ENCODE peak calls at places on chromosomes 12 and 14, in ten cellular contexts. N, A, V, G, M, B, S, H, T and E are unnamed samples.
A peak's percentile ranks its signal among the peaks of the same experiment; 100 is the strongest.

GRCh38 chr14:69054030-69054429 is 74.9 kb upstream of the ACTN1 start:
- DNase-seq in N (no peak), A (no peak), V (no peak), G (no peak), M (no peak), B (no peak), S (no peak), H (no peak), T (no peak), E (no peak)

GRCh38 chr12:127125607-127126259 is 1141.2 kb upstream of the TMEM132C start:
- DNase-seq in N (no peak), A (no peak), V (peak; percentile 53), G (no peak), M (no peak), B (no peak), S (peak; percentile 76), H (no peak), T (peak; percentile 95), E (peak; percentile 97)

GRCh38 chr12:124695861-124696260 is 128.4 kb upstream of the NCOR2 start:
- DNase-seq in N (no peak), A (no peak), V (no peak), G (no peak), M (no peak), B (no peak), S (no peak), H (no peak), T (no peak), E (peak; percentile 43)

GRCh38 chr12:15155271-15155670 is 65.9 kb downstream of the RERG start:
- DNase-seq in N (no peak), A (peak; percentile 12), V (no peak), G (no peak), M (no peak), B (peak; percentile 63), S (no peak), H (no peak), T (no peak), E (peak; percentile 9)

GRCh38 chr12:53221203-53222076 is 10.6 kb downstream of the RARG start:
- DNase-seq in N (no peak), A (peak; percentile 81), V (peak; percentile 87), G (peak; percentile 69), M (peak; percentile 88), B (peak; percentile 76), S (peak; percentile 63), H (no peak), T (peak; percentile 75), E (peak; percentile 79)

GRCh38 chr14:46988312-46988711 is 336.7 kb upstream of the RPL10L start:
- DNase-seq in N (no peak), A (no peak), V (no peak), G (no peak), M (no peak), B (no peak), S (no peak), H (no peak), T (no peak), E (no peak)

GRCh38 chr14:43983721-43984120 is 523.4 kb downstream of the FSCB start:
- DNase-seq in N (no peak), A (no peak), V (no peak), G (no peak), M (no peak), B (no peak), S (no peak), H (no peak), T (no peak), E (no peak)

GRCh38 chr12:106195638-106196037 is 52.2 kb downstream of the CKAP4 start:
- DNase-seq in N (no peak), A (peak; percentile 79), V (peak; percentile 34), G (no peak), M (no peak), B (peak; percentile 83), S (peak; percentile 89), H (no peak), T (no peak), E (peak; percentile 32)

GRCh38 chr12:2284857-2285256 is 232.1 kb downstream of the CACNA1C start:
- DNase-seq in N (no peak), A (peak; percentile 74), V (peak; percentile 72), G (peak; percentile 83), M (peak; percentile 47), B (peak; percentile 63), S (peak; percentile 73), H (no peak), T (peak; percentile 50), E (peak; percentile 88)

GRCh38 chr14:37903561-37904191 is 304.0 kb upstream of the SSTR1 start:
- DNase-seq in N (no peak), A (no peak), V (peak; percentile 35), G (peak; percentile 16), M (peak; percentile 26), B (peak; percentile 13), S (peak; percentile 49), H (no peak), T (peak; percentile 53), E (peak; percentile 28)

GRCh38 chr12:103805961-103806360 is 35.1 kb downstream of the NT5DC3 start:
- DNase-seq in N (no peak), A (no peak), V (no peak), G (no peak), M (no peak), B (no peak), S (no peak), H (no peak), T (no peak), E (no peak)

GRCh38 chr12:105279460-105280056 is 43.6 kb upstream of the APPL2 start:
- DNase-seq in N (peak; percentile 5), A (no peak), V (no peak), G (peak; percentile 11), M (peak; percentile 35), B (no peak), S (peak; percentile 31), H (no peak), T (peak; percentile 44), E (no peak)

GRCh38 chr14:22556021-22556989 is 32.7 kb downstream of the DAD1 start:
- DNase-seq in N (peak; percentile 91), A (peak; percentile 41), V (peak; percentile 34), G (no peak), M (peak; percentile 89), B (no peak), S (peak; percentile 97), H (peak; percentile 92), T (no peak), E (peak; percentile 99)

GRCh38 chr14:99460793-99461192 is 19.9 kb downstream of the SETD3 start:
- DNase-seq in N (no peak), A (no peak), V (no peak), G (no peak), M (no peak), B (no peak), S (peak; percentile 25), H (no peak), T (no peak), E (peak; percentile 2)

GRCh38 chr12:114001731-114002340 is 35.7 kb upstream of the RBM19 start:
- DNase-seq in N (no peak), A (no peak), V (no peak), G (no peak), M (no peak), B (no peak), S (no peak), H (no peak), T (no peak), E (no peak)

GRCh38 chr12:131773582-131774221 is 54.5 kb upstream of the MMP17 start:
- DNase-seq in N (no peak), A (no peak), V (no peak), G (no peak), M (peak; percentile 79), B (no peak), S (no peak), H (no peak), T (no peak), E (no peak)

GRCh38 chr12:111453071-111453989 is 47.6 kb downstream of the SH2B3 start:
- DNase-seq in N (no peak), A (no peak), V (no peak), G (no peak), M (no peak), B (peak; percentile 17), S (no peak), H (no peak), T (no peak), E (no peak)

GRCh38 chr12:2958432-2959193 is 584 bp upstream of the TEAD4 start:
- DNase-seq in N (no peak), A (peak; percentile 72), V (peak; percentile 94), G (peak; percentile 66), M (peak; percentile 45), B (peak; percentile 41), S (peak; percentile 59), H (no peak), T (peak; percentile 89), E (peak; percentile 90)

GRCh38 chr12:121578230-121579189 is 2.3 kb downstream of the KDM2B start:
- DNase-seq in N (no peak), A (peak; percentile 28), V (peak; percentile 81), G (peak; percentile 46), M (peak; percentile 67), B (peak; percentile 27), S (peak; percentile 31), H (no peak), T (no peak), E (no peak)

GRCh38 chr12:48189331-48190125 is 6.1 kb downstream of the CCDC184 start:
- DNase-seq in N (peak; percentile 43), A (peak; percentile 46), V (peak; percentile 68), G (peak; percentile 76), M (peak; percentile 70), B (peak; percentile 72), S (peak; percentile 67), H (peak; percentile 40), T (peak; percentile 74), E (peak; percentile 66)

GRCh38 chr12:13595536-13596450 is 385.6 kb downstream of the GRIN2B start:
- DNase-seq in N (no peak), A (no peak), V (no peak), G (no peak), M (no peak), B (no peak), S (no peak), H (no peak), T (no peak), E (no peak)

GRCh38 chr12:6267007-6267721 is 43.3 kb upstream of the PLEKHG6 start:
- DNase-seq in N (no peak), A (no peak), V (peak; percentile 32), G (no peak), M (no peak), B (no peak), S (peak; percentile 32), H (no peak), T (no peak), E (peak; percentile 30)

GRCh38 chr12:24233519-24234246 is 284.2 kb upstream of the SOX5 start:
- DNase-seq in N (no peak), A (no peak), V (no peak), G (no peak), M (no peak), B (no peak), S (no peak), H (no peak), T (no peak), E (no peak)

GRCh38 chr12:42474391-42474790 is 115.2 kb downstream of the PRICKLE1 start:
- DNase-seq in N (no peak), A (no peak), V (peak; percentile 52), G (no peak), M (no peak), B (no peak), S (peak; percentile 50), H (no peak), T (peak; percentile 19), E (peak; percentile 78)

GRCh38 chr12:57897296-57897974 is 43.9 kb upstream of the ATP23 start:
- DNase-seq in N (no peak), A (no peak), V (no peak), G (no peak), M (no peak), B (no peak), S (no peak), H (no peak), T (no peak), E (no peak)

GRCh38 chr14:103899833-103900232 is 28.4 kb upstream of the TDRD9 start:
- DNase-seq in N (no peak), A (no peak), V (no peak), G (no peak), M (no peak), B (no peak), S (no peak), H (no peak), T (no peak), E (no peak)

GRCh38 chr14:95424533-95424932 is 91.9 kb downstream of the SYNE3 start:
- DNase-seq in N (no peak), A (no peak), V (no peak), G (no peak), M (no peak), B (peak; percentile 39), S (peak; percentile 27), H (no peak), T (no peak), E (peak; percentile 17)

GRCh38 chr14:39025810-39026627 is 77.0 kb downstream of the SEC23A start:
- DNase-seq in N (no peak), A (no peak), V (no peak), G (no peak), M (no peak), B (no peak), S (peak; percentile 85), H (no peak), T (no peak), E (no peak)